ENCODE peak calls at places on chromosomes 1 and 21, in six cellular contexts. P is K562, U is HCT116, M is H1, K is HepG2, I is GM12878. Q is an unnamed sample.

GRCh38 chr1:109643385-109644230 is 12.3 kb upstream of the GSTM4 start:
- DNase-seq in M (peak; percentile 74), P (peak; percentile 91), K (peak; percentile 67), I (no peak), U (peak; percentile 60), Q (peak; percentile 90)

GRCh38 chr21:17725339-17725738 is 93.8 kb downstream of the C21orf91 start:
- DNase-seq in P (no peak), K (no peak), I (no peak), U (no peak), M (no peak), Q (no peak)

GRCh38 chr21:32424674-32425073 is 12.2 kb downstream of the EVA1C start:
- DNase-seq in P (no peak), U (no peak), I (no peak), M (no peak), K (no peak), Q (no peak)

GRCh38 chr21:39082656-39083376 is 100.4 kb downstream of the PSMG1 start:
- DNase-seq in K (peak; percentile 64), P (no peak), M (no peak), I (no peak), U (peak; percentile 13), Q (no peak)

GRCh38 chr21:37631319-37632117 is 264.9 kb downstream of the DYRK1A start:
- DNase-seq in I (peak; percentile 76), K (no peak), M (peak; percentile 33), P (no peak), U (no peak), Q (peak; percentile 67)

GRCh38 chr1:97870574-97870973 is 50.3 kb downstream of the DPYD start:
- DNase-seq in M (no peak), P (no peak), K (no peak), U (no peak), I (no peak), Q (peak; percentile 5)

GRCh38 chr1:89041055-89041707 is 18.5 kb upstream of the GBP3 start:
- DNase-seq in P (no peak), I (peak; percentile 70), M (no peak), K (no peak), U (no peak), Q (no peak)

GRCh38 chr1:168082008-168082876 is 54.5 kb downstream of the GPR161 start:
- DNase-seq in U (peak; percentile 43), I (peak; percentile 17), P (peak; percentile 87), M (peak; percentile 60), K (peak; percentile 57), Q (peak; percentile 73)

GRCh38 chr1:6275826-6276764 is 15.2 kb upstream of the GPR153 start:
- DNase-seq in P (peak; percentile 53), M (no peak), K (no peak), I (no peak), U (no peak), Q (no peak)

GRCh38 chr1:215567491-215568286 is 585 bp downstream of the KCTD3 start:
- DNase-seq in M (no peak), P (peak; percentile 65), I (no peak), U (no peak), K (peak; percentile 54), Q (peak; percentile 56)

GRCh38 chr1:229018674-229019295 is 252.1 kb upstream of the RAB4A start:
- DNase-seq in I (no peak), U (no peak), K (no peak), P (no peak), M (no peak), Q (no peak)

GRCh38 chr1:237913345-237913744 is 22.6 kb upstream of the ZP4 start:
- DNase-seq in U (no peak), K (no peak), M (no peak), I (no peak), P (no peak), Q (no peak)

GRCh38 chr1:173914366-173914871 is 2.7 kb downstream of the SERPINC1 start:
- DNase-seq in I (no peak), M (peak; percentile 3), U (peak; percentile 48), K (peak; percentile 44), P (peak; percentile 81), Q (peak; percentile 28)

GRCh38 chr21:42939581-42940413 is 14.4 kb upstream of the ERVH48-1 start:
- DNase-seq in U (no peak), K (peak; percentile 27), P (no peak), M (no peak), I (no peak), Q (no peak)

GRCh38 chr1:102942324-102942723 is 166.0 kb downstream of the COL11A1 start:
- DNase-seq in K (no peak), P (no peak), I (no peak), M (no peak), U (no peak), Q (no peak)

GRCh38 chr1:226100436-226101347 is 38.2 kb downstream of the H3-3A start:
- DNase-seq in U (no peak), K (no peak), P (peak; percentile 36), I (no peak), M (no peak), Q (no peak)

GRCh38 chr21:26966978-26967913 is at the start of gene ADAMTS5:
- DNase-seq in K (no peak), U (no peak), P (no peak), M (no peak), I (no peak), Q (no peak)
- TF ChIP-seq ZNF274 in K (no peak), U (no peak), P (no peak), M (no peak), I (no peak), Q (no peak)

GRCh38 chr1:21732664-21733063 is 50.3 kb downstream of the USP48 start:
- DNase-seq in K (no peak), I (no peak), P (no peak), M (no peak), U (no peak), Q (no peak)
- H3K36me3 ChIP-seq in K (peaks cover 9% of the 10 kb centered on the region), I (peaks cover 47% of the 10 kb centered on the region), P (peaks cover 93% of the 10 kb centered on the region), M (peaks cover 7% of the 10 kb centered on the region), U (peaks cover 22% of the 10 kb centered on the region), Q (peaks cover 66% of the 10 kb centered on the region)

GRCh38 chr1:232250410-232250809 is 379.5 kb downstream of the SIPA1L2 start:
- DNase-seq in K (no peak), P (no peak), I (no peak), M (no peak), U (no peak), Q (no peak)
- H3K27me3 ChIP-seq in K (peaks cover 1% of the 10 kb centered on the region), P (no peaks in the 10 kb centered on the region), I (no peaks in the 10 kb centered on the region), M (peaks cover 18% of the 10 kb centered on the region), U (no peaks in the 10 kb centered on the region), Q (no peaks in the 10 kb centered on the region)

DNA sequence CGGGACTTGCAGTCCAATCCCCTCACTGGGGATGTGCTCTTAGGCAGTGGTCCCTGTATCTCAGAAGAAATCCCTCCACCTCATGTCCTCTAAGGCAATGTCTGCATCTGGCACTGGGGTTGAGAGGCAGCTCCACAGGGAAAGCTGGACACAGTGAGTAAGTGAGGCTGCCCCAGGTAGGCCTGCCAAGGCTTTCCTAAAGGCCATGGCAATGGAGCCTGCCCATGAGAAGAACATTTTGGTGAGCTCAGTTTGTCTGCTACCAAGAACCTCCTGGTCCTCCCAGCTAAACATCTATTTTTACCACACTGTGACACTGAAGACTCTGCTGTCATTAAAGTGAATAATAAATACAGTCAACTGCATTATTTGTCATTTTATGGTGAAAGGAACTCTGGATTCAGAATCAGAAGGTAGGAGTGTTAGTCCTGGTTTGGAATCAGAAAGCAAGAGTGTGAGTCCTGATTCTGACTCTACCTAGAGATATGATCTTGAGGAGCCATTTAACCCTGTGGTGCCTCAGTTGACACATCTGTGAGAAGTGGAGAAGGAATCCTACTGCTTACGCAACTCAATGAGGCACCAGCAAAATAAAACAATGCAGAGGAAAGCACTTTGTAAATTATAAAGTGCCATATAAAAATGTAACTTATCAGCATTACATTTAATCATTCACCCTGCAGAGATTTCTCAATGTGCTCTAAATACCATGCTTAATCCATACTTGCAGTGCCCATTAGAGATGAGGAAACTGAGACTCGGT is 41.0 kb downstream of the TBX15 start:
- DNase-seq in M (no peak), U (no peak), I (no peak), K (no peak), P (no peak), Q (no peak)
- TF ChIP-seq ZNF274 in M (no peak), U (no peak), I (no peak), K (no peak), P (no peak), Q (no peak)

GRCh38 chr1:35014486-35014885 is 17.3 kb downstream of the ZMYM6 start:
- DNase-seq in P (no peak), K (no peak), I (no peak), M (no peak), U (no peak), Q (no peak)
- H3K36me3 ChIP-seq in P (peaks cover 62% of the 10 kb centered on the region), K (peaks cover 2% of the 10 kb centered on the region), I (peaks cover 10% of the 10 kb centered on the region), M (peaks cover 4% of the 10 kb centered on the region), U (peaks cover 6% of the 10 kb centered on the region), Q (peaks cover 39% of the 10 kb centered on the region)

Q was measured in NT2/D1.